ENCODE peak calls at places on chromosomes 4 and X, in six cellular contexts. D, C, E, F, P and I are unnamed samples.

GRCh38 chrX:18173494-18174180 is 47.0 kb downstream of the BEND2 start:
- DNase-seq in D (no peak), C (no peak), E (no peak), F (no peak), P (no peak), I (no peak)

GRCh38 chrX:45850775-45851433 is 650.2 kb upstream of the DIPK2B start:
- DNase-seq in D (peak), C (no peak), E (peak), F (no peak), P (peak), I (peak)

GRCh38 chr4:4411906-4412305 is 25.0 kb downstream of the NSG1 start:
- DNase-seq in D (no peak), C (no peak), E (no peak), F (no peak), P (peak), I (no peak)

GRCh38 chrX:45553417-45553816 is 352.7 kb upstream of the DIPK2B start:
- DNase-seq in D (no peak), C (no peak), E (no peak), F (no peak), P (no peak), I (no peak)

GRCh38 chrX:9148626-9149385 is 114.9 kb upstream of the FAM9B start:
- DNase-seq in D (peak), C (no peak), E (no peak), F (no peak), P (no peak), I (peak)

GRCh38 chr4:121199742-121200561 is 35.8 kb upstream of the TNIP3 start:
- DNase-seq in D (no peak), C (no peak), E (peak), F (peak), P (no peak), I (no peak)

GRCh38 chr4:52838729-52839722 is 23.1 kb upstream of the RASL11B start:
- DNase-seq in D (no peak), C (no peak), E (no peak), F (no peak), P (no peak), I (no peak)

GRCh38 chr4:108502366-108502765 is 118.0 kb upstream of the RPL34 start:
- DNase-seq in D (no peak), C (no peak), E (no peak), F (no peak), P (no peak), I (no peak)

GRCh38 chrX:139199945-139200344 is 330.6 kb upstream of the F9 start:
- DNase-seq in D (no peak), C (no peak), E (no peak), F (no peak), P (no peak), I (no peak)

GRCh38 chr4:8346838-8347605 is 77.5 kb downstream of the HTRA3 start:
- DNase-seq in D (no peak), C (no peak), E (no peak), F (no peak), P (no peak), I (no peak)

GRCh38 chr4:145679520-145679919 is 426 bp upstream of the C4orf51 start:
- DNase-seq in D (no peak), C (peak), E (no peak), F (no peak), P (no peak), I (peak)

GRCh38 chr4:183657564-183657963 is 1.4 kb downstream of the RWDD4 start:
- DNase-seq in D (no peak), C (no peak), E (no peak), F (no peak), P (no peak), I (no peak)

GRCh38 chr4:118729287-118730286 is 44.4 kb downstream of the METTL14 start:
- DNase-seq in D (no peak), C (no peak), E (peak), F (no peak), P (no peak), I (no peak)

GRCh38 chr4:142840516-142841123 is 5.5 kb downstream of the INPP4B start:
- DNase-seq in D (no peak), C (peak), E (no peak), F (no peak), P (no peak), I (no peak)

GRCh38 chr4:83516042-83516772 is 19.7 kb upstream of the GPAT3 start:
- DNase-seq in D (no peak), C (no peak), E (no peak), F (no peak), P (no peak), I (no peak)